ENCODE peak calls at places on chromosomes 3 and 15, in ten cellular contexts. One of them, this sample, is unnamed.

GRCh38 chr3:177563381-177563780 is 366.1 kb upstream of the TBL1XR1 start:
- DNase-seq in pancreas: no peak
- DNase-seq in Peyer's patch: no peak
- DNase-seq in IMR-90: peak; percentile 24
- DNase-seq in RWPE1: no peak
- DNase-seq in heart left ventricle: no peak
- DNase-seq in brain microvascular endothelial cell: no peak
- DNase-seq in dorsolateral prefrontal cortex: no peak
- DNase-seq in ovary: no peak
- DNase-seq in upper lobe of right lung: no peak
- DNase-seq in this sample: no peak

GRCh38 chr15:28058082-28058481 is 41.0 kb downstream of the OCA2 start:
- DNase-seq in pancreas: no peak
- DNase-seq in Peyer's patch: no peak
- DNase-seq in IMR-90: no peak
- DNase-seq in RWPE1: no peak
- DNase-seq in heart left ventricle: no peak
- DNase-seq in brain microvascular endothelial cell: no peak
- DNase-seq in dorsolateral prefrontal cortex: no peak
- DNase-seq in ovary: no peak
- DNase-seq in upper lobe of right lung: no peak
- DNase-seq in this sample: no peak

GRCh38 chr3:63864008-63864871 is 573 bp downstream of the ATXN7 start:
- DNase-seq in pancreas: peak; percentile 45
- DNase-seq in Peyer's patch: peak; percentile 78
- DNase-seq in IMR-90: no peak
- DNase-seq in RWPE1: peak; percentile 31
- DNase-seq in heart left ventricle: peak; percentile 41
- DNase-seq in brain microvascular endothelial cell: no peak
- DNase-seq in dorsolateral prefrontal cortex: peak; percentile 24
- DNase-seq in ovary: peak; percentile 39
- DNase-seq in upper lobe of right lung: peak; percentile 77
- DNase-seq in this sample: no peak

GRCh38 chr3:189999718-190000117 is 121.0 kb downstream of the P3H2 start:
- DNase-seq in pancreas: no peak
- DNase-seq in Peyer's patch: no peak
- DNase-seq in IMR-90: peak; percentile 62
- DNase-seq in RWPE1: no peak
- DNase-seq in heart left ventricle: no peak
- DNase-seq in brain microvascular endothelial cell: no peak
- DNase-seq in dorsolateral prefrontal cortex: no peak
- DNase-seq in ovary: peak; percentile 31
- DNase-seq in upper lobe of right lung: no peak
- DNase-seq in this sample: no peak

GRCh38 chr3:112093180-112093522 is 7.0 kb downstream of the C3orf52 start:
- DNase-seq in pancreas: no peak
- DNase-seq in Peyer's patch: no peak
- DNase-seq in IMR-90: peak; percentile 32
- DNase-seq in RWPE1: no peak
- DNase-seq in heart left ventricle: no peak
- DNase-seq in brain microvascular endothelial cell: no peak
- DNase-seq in dorsolateral prefrontal cortex: no peak
- DNase-seq in ovary: no peak
- DNase-seq in upper lobe of right lung: no peak
- DNase-seq in this sample: no peak

GRCh38 chr3:25728101-25728500 is 55.1 kb downstream of the NGLY1 start:
- DNase-seq in pancreas: no peak
- DNase-seq in Peyer's patch: no peak
- DNase-seq in IMR-90: peak; percentile 5
- DNase-seq in RWPE1: no peak
- DNase-seq in heart left ventricle: no peak
- DNase-seq in brain microvascular endothelial cell: no peak
- DNase-seq in dorsolateral prefrontal cortex: no peak
- DNase-seq in ovary: no peak
- DNase-seq in upper lobe of right lung: no peak
- DNase-seq in this sample: no peak

GRCh38 chr3:140292684-140293083 is 357.7 kb downstream of the CLSTN2 start:
- DNase-seq in pancreas: no peak
- DNase-seq in Peyer's patch: no peak
- DNase-seq in IMR-90: no peak
- DNase-seq in RWPE1: peak; percentile 43
- DNase-seq in heart left ventricle: peak; percentile 30
- DNase-seq in brain microvascular endothelial cell: peak; percentile 58
- DNase-seq in dorsolateral prefrontal cortex: peak; percentile 12
- DNase-seq in ovary: peak; percentile 58
- DNase-seq in upper lobe of right lung: no peak
- DNase-seq in this sample: peak; percentile 78

GRCh38 chr3:149969110-149969944 is 1.4 kb downstream of the PFN2 start:
- DNase-seq in pancreas: peak; percentile 43
- DNase-seq in Peyer's patch: no peak
- DNase-seq in IMR-90: peak; percentile 87
- DNase-seq in RWPE1: peak; percentile 63
- DNase-seq in heart left ventricle: peak; percentile 28
- DNase-seq in brain microvascular endothelial cell: peak; percentile 77
- DNase-seq in dorsolateral prefrontal cortex: peak; percentile 70
- DNase-seq in ovary: peak; percentile 56
- DNase-seq in upper lobe of right lung: no peak
- DNase-seq in this sample: peak; percentile 27

GRCh38 chr15:53962646-53963561 is 15.3 kb upstream of the UNC13C start:
- DNase-seq in pancreas: no peak
- DNase-seq in Peyer's patch: no peak
- DNase-seq in IMR-90: no peak
- DNase-seq in RWPE1: no peak
- DNase-seq in heart left ventricle: no peak
- DNase-seq in brain microvascular endothelial cell: peak; percentile 41
- DNase-seq in dorsolateral prefrontal cortex: peak; percentile 54
- DNase-seq in ovary: no peak
- DNase-seq in upper lobe of right lung: no peak
- DNase-seq in this sample: no peak

GRCh38 chr3:1195922-1196321 is 103.1 kb downstream of the CNTN6 start:
- DNase-seq in pancreas: no peak
- DNase-seq in Peyer's patch: no peak
- DNase-seq in IMR-90: peak; percentile 68
- DNase-seq in RWPE1: no peak
- DNase-seq in heart left ventricle: no peak
- DNase-seq in brain microvascular endothelial cell: peak; percentile 43
- DNase-seq in dorsolateral prefrontal cortex: no peak
- DNase-seq in ovary: no peak
- DNase-seq in upper lobe of right lung: no peak
- DNase-seq in this sample: no peak

GRCh38 chr15:89672221-89673161 is 6.7 kb downstream of the PLIN1 start:
- DNase-seq in pancreas: no peak
- DNase-seq in Peyer's patch: no peak
- DNase-seq in IMR-90: peak; percentile 61
- DNase-seq in RWPE1: no peak
- DNase-seq in heart left ventricle: no peak
- DNase-seq in brain microvascular endothelial cell: no peak
- DNase-seq in dorsolateral prefrontal cortex: peak; percentile 44
- DNase-seq in ovary: peak; percentile 67
- DNase-seq in upper lobe of right lung: no peak
- DNase-seq in this sample: no peak

GRCh38 chr15:89675606-89676005 is 3.6 kb downstream of the PLIN1 start:
- DNase-seq in pancreas: no peak
- DNase-seq in Peyer's patch: no peak
- DNase-seq in IMR-90: no peak
- DNase-seq in RWPE1: no peak
- DNase-seq in heart left ventricle: no peak
- DNase-seq in brain microvascular endothelial cell: no peak
- DNase-seq in dorsolateral prefrontal cortex: no peak
- DNase-seq in ovary: no peak
- DNase-seq in upper lobe of right lung: no peak
- DNase-seq in this sample: no peak

GRCh38 chr15:89673162-89673506 is 6.0 kb downstream of the PLIN1 start:
- DNase-seq in pancreas: no peak
- DNase-seq in Peyer's patch: no peak
- DNase-seq in IMR-90: no peak
- DNase-seq in RWPE1: no peak
- DNase-seq in heart left ventricle: no peak
- DNase-seq in brain microvascular endothelial cell: no peak
- DNase-seq in dorsolateral prefrontal cortex: no peak
- DNase-seq in ovary: peak; percentile 27
- DNase-seq in upper lobe of right lung: no peak
- DNase-seq in this sample: no peak

GRCh38 chr15:89671687-89672086 is 7.5 kb downstream of the PLIN1 start:
- DNase-seq in pancreas: no peak
- DNase-seq in Peyer's patch: no peak
- DNase-seq in IMR-90: no peak
- DNase-seq in RWPE1: no peak
- DNase-seq in heart left ventricle: no peak
- DNase-seq in brain microvascular endothelial cell: no peak
- DNase-seq in dorsolateral prefrontal cortex: no peak
- DNase-seq in ovary: peak; percentile 12
- DNase-seq in upper lobe of right lung: no peak
- DNase-seq in this sample: no peak

GRCh38 chr15:89674526-89674925 is 4.6 kb downstream of the PLIN1 start:
- DNase-seq in pancreas: no peak
- DNase-seq in Peyer's patch: no peak
- DNase-seq in IMR-90: no peak
- DNase-seq in RWPE1: no peak
- DNase-seq in heart left ventricle: no peak
- DNase-seq in brain microvascular endothelial cell: no peak
- DNase-seq in dorsolateral prefrontal cortex: no peak
- DNase-seq in ovary: no peak
- DNase-seq in upper lobe of right lung: no peak
- DNase-seq in this sample: no peak
- H3K27ac ChIP-seq in pancreas: no peak overlapping the region
- H3K27ac ChIP-seq in Peyer's patch: no peak overlapping the region
- H3K27ac ChIP-seq in IMR-90: no peak overlapping the region
- H3K27ac ChIP-seq in RWPE1: no peak overlapping the region
- H3K27ac ChIP-seq in heart left ventricle: no peak overlapping the region
- H3K27ac ChIP-seq in brain microvascular endothelial cell: no peak overlapping the region
- H3K27ac ChIP-seq in dorsolateral prefrontal cortex: no peak overlapping the region
- H3K27ac ChIP-seq in ovary: no peak overlapping the region
- H3K27ac ChIP-seq in upper lobe of right lung: no peak overlapping the region
- H3K27ac ChIP-seq in this sample: no peak overlapping the region

DNA sequence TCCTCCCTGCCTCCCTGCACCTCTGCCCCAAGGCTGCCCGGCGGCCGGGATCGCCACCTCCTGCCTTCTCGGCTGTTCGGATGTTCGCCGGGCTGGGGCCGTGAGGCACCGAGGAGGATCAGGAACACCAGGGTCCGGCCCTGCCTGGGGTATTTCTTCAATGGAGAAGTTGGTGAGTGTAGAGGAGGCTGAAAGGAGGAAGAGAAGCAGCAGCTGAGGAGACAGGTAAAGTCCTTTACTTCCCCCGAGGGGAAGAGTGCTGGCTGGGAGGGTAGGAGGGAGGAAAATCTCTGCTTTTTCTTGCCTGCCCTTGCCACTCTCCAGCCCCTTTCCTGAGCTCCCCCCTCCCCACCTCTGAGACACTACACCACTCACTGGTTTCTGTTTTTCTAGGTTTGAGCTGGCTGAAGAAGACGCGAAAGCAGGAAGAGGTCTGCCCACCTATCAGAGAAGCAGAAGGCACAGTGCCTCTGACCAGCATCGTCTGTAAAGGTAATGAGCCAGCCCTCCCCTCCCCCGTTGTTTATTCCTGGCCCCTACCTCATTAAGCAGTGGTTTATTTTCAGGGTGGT is 519 bp downstream of the ASB7 start:
- DNase-seq in pancreas: no peak
- DNase-seq in Peyer's patch: peak; percentile 28
- DNase-seq in IMR-90: peak; percentile 20
- DNase-seq in RWPE1: peak; percentile 14
- DNase-seq in heart left ventricle: no peak
- DNase-seq in brain microvascular endothelial cell: peak; percentile 22
- DNase-seq in dorsolateral prefrontal cortex: no peak
- DNase-seq in ovary: peak; percentile 18
- DNase-seq in upper lobe of right lung: no peak
- DNase-seq in this sample: no peak
- H3K27ac ChIP-seq in pancreas: peak overlapping the region; percentile 49
- H3K27ac ChIP-seq in Peyer's patch: peak overlapping the region; percentile 84
- H3K27ac ChIP-seq in IMR-90: peak overlapping the region; percentile 67
- H3K27ac ChIP-seq in RWPE1: peak overlapping the region; percentile 85
- H3K27ac ChIP-seq in heart left ventricle: peak overlapping the region; percentile 88
- H3K27ac ChIP-seq in brain microvascular endothelial cell: peak overlapping the region; percentile 10
- H3K27ac ChIP-seq in dorsolateral prefrontal cortex: peak overlapping the region; percentile 75
- H3K27ac ChIP-seq in ovary: peak overlapping the region; percentile 14
- H3K27ac ChIP-seq in upper lobe of right lung: peak overlapping the region; percentile 73
- H3K27ac ChIP-seq in this sample: peak overlapping the region; percentile 63

DNA sequence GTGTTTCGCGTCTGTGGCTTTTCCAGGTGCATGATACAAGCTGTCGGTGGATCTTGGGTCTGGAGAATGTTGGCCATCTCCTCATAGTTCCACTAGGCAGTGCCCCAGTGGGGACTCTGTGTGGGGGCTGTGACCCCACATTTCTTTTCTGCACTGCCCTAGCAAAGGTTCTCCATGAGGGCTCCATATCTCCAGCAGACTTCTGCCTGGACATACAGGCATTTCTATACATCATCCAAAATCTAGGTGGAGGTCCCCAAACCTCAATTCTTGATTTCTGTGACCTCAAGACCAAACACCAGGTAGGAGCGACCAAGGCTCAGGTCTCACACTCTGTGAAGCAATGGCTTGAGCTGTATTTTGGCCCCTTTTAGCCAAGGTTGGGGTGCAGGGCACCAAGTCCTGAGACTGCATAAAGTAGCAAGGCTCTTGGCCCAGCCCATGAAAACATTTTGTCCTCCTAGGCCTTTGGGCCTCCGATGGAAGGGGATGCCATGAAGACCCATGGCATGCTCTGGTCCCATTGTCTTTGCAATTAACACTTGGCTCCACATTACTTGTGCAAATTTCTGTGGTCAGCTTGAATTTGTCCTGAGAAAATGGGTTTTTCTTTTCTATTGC is 615.3 kb downstream of the ZBBX start:
- DNase-seq in pancreas: no peak
- DNase-seq in Peyer's patch: no peak
- DNase-seq in IMR-90: no peak
- DNase-seq in RWPE1: no peak
- DNase-seq in heart left ventricle: no peak
- DNase-seq in brain microvascular endothelial cell: no peak
- DNase-seq in dorsolateral prefrontal cortex: no peak
- DNase-seq in ovary: no peak
- DNase-seq in upper lobe of right lung: no peak
- DNase-seq in this sample: no peak
- H3K27ac ChIP-seq in pancreas: no peak overlapping the region
- H3K27ac ChIP-seq in Peyer's patch: no peak overlapping the region
- H3K27ac ChIP-seq in IMR-90: no peak overlapping the region
- H3K27ac ChIP-seq in RWPE1: no peak overlapping the region
- H3K27ac ChIP-seq in heart left ventricle: no peak overlapping the region
- H3K27ac ChIP-seq in brain microvascular endothelial cell: no peak overlapping the region
- H3K27ac ChIP-seq in dorsolateral prefrontal cortex: no peak overlapping the region
- H3K27ac ChIP-seq in ovary: no peak overlapping the region
- H3K27ac ChIP-seq in upper lobe of right lung: no peak overlapping the region
- H3K27ac ChIP-seq in this sample: no peak overlapping the region

GRCh38 chr3:188956839-188957489 is 214.8 kb upstream of the TPRG1 start:
- DNase-seq in pancreas: no peak
- DNase-seq in Peyer's patch: no peak
- DNase-seq in IMR-90: peak; percentile 78
- DNase-seq in RWPE1: peak; percentile 47
- DNase-seq in heart left ventricle: no peak
- DNase-seq in brain microvascular endothelial cell: peak; percentile 47
- DNase-seq in dorsolateral prefrontal cortex: no peak
- DNase-seq in ovary: peak; percentile 44
- DNase-seq in upper lobe of right lung: no peak
- DNase-seq in this sample: no peak
- H3K27ac ChIP-seq in pancreas: no peak overlapping the region
- H3K27ac ChIP-seq in Peyer's patch: peak overlapping the region; percentile 22
- H3K27ac ChIP-seq in IMR-90: no peak overlapping the region
- H3K27ac ChIP-seq in RWPE1: no peak overlapping the region
- H3K27ac ChIP-seq in heart left ventricle: peak overlapping the region; percentile 62
- H3K27ac ChIP-seq in brain microvascular endothelial cell: no peak overlapping the region
- H3K27ac ChIP-seq in dorsolateral prefrontal cortex: no peak overlapping the region
- H3K27ac ChIP-seq in ovary: no peak overlapping the region
- H3K27ac ChIP-seq in upper lobe of right lung: peak overlapping the region; percentile 66
- H3K27ac ChIP-seq in this sample: no peak overlapping the region

This sample was measured in epithelial cell of prostate.